ENCODE peak calls at places on chromosome 12, in eight cellular contexts. One of them, this sample, is unnamed.

GRCh38 chr12:15044461-15044860 is 71.6 kb downstream of the PDE6H start:
- DNase-seq in mesenchymal stem cell: peak; percentile 8
- DNase-seq in cardiac muscle cell: peak; percentile 65
- DNase-seq in spleen: no peak
- DNase-seq in dorsolateral prefrontal cortex: no peak
- DNase-seq in astrocyte of the cerebellum: peak; percentile 77
- DNase-seq in AG09309: no peak
- DNase-seq in SK-N-MC: peak; percentile 20
- DNase-seq in this sample: no peak

GRCh38 chr12:51378749-51379148 is 12.5 kb downstream of the GALNT6 start:
- DNase-seq in mesenchymal stem cell: no peak
- DNase-seq in AG09309: no peak
- DNase-seq in spleen: no peak
- DNase-seq in dorsolateral prefrontal cortex: no peak
- DNase-seq in SK-N-MC: no peak
- DNase-seq in cardiac muscle cell: no peak
- DNase-seq in astrocyte of the cerebellum: no peak
- DNase-seq in this sample: no peak

GRCh38 chr12:29752121-29752520 is 31.6 kb downstream of the TMTC1 start:
- DNase-seq in cardiac muscle cell: no peak
- DNase-seq in AG09309: no peak
- DNase-seq in dorsolateral prefrontal cortex: no peak
- DNase-seq in SK-N-MC: no peak
- DNase-seq in astrocyte of the cerebellum: no peak
- DNase-seq in spleen: no peak
- DNase-seq in mesenchymal stem cell: no peak
- DNase-seq in this sample: no peak

GRCh38 chr12:57203791-57204190 is 12.8 kb upstream of the NXPH4 start:
- DNase-seq in SK-N-MC: no peak
- DNase-seq in spleen: no peak
- DNase-seq in dorsolateral prefrontal cortex: no peak
- DNase-seq in mesenchymal stem cell: no peak
- DNase-seq in cardiac muscle cell: no peak
- DNase-seq in AG09309: no peak
- DNase-seq in astrocyte of the cerebellum: no peak
- DNase-seq in this sample: no peak

GRCh38 chr12:98373019-98373554 is 142.3 kb upstream of the TMPO start:
- DNase-seq in astrocyte of the cerebellum: peak; percentile 59
- DNase-seq in SK-N-MC: peak; percentile 81
- DNase-seq in cardiac muscle cell: peak; percentile 71
- DNase-seq in dorsolateral prefrontal cortex: no peak
- DNase-seq in spleen: no peak
- DNase-seq in AG09309: peak; percentile 11
- DNase-seq in mesenchymal stem cell: peak; percentile 62
- DNase-seq in this sample: no peak

GRCh38 chr12:62792526-62792925 is 142.4 kb downstream of the PPM1H start:
- DNase-seq in AG09309: no peak
- DNase-seq in cardiac muscle cell: no peak
- DNase-seq in SK-N-MC: no peak
- DNase-seq in spleen: no peak
- DNase-seq in astrocyte of the cerebellum: no peak
- DNase-seq in mesenchymal stem cell: no peak
- DNase-seq in dorsolateral prefrontal cortex: no peak
- DNase-seq in this sample: no peak

GRCh38 chr12:49537709-49538601 is 875 bp upstream of the KCNH3 start:
- DNase-seq in SK-N-MC: no peak
- DNase-seq in mesenchymal stem cell: no peak
- DNase-seq in dorsolateral prefrontal cortex: no peak
- DNase-seq in spleen: peak; percentile 78
- DNase-seq in cardiac muscle cell: no peak
- DNase-seq in astrocyte of the cerebellum: no peak
- DNase-seq in AG09309: no peak
- DNase-seq in this sample: no peak

GRCh38 chr12:8712572-8712971 is 14.8 kb downstream of the RIMKLB start:
- DNase-seq in dorsolateral prefrontal cortex: no peak
- DNase-seq in AG09309: no peak
- DNase-seq in cardiac muscle cell: no peak
- DNase-seq in mesenchymal stem cell: no peak
- DNase-seq in spleen: no peak
- DNase-seq in astrocyte of the cerebellum: no peak
- DNase-seq in SK-N-MC: no peak
- DNase-seq in this sample: no peak

GRCh38 chr12:26068503-26068902 is 56.3 kb downstream of the BHLHE41 start:
- DNase-seq in SK-N-MC: no peak
- DNase-seq in dorsolateral prefrontal cortex: no peak
- DNase-seq in mesenchymal stem cell: no peak
- DNase-seq in AG09309: no peak
- DNase-seq in cardiac muscle cell: no peak
- DNase-seq in astrocyte of the cerebellum: no peak
- DNase-seq in spleen: no peak
- DNase-seq in this sample: no peak

GRCh38 chr12:65334534-65334933 is 56.1 kb downstream of the MSRB3 start:
- DNase-seq in cardiac muscle cell: no peak
- DNase-seq in SK-N-MC: no peak
- DNase-seq in dorsolateral prefrontal cortex: no peak
- DNase-seq in mesenchymal stem cell: peak; percentile 35
- DNase-seq in astrocyte of the cerebellum: no peak
- DNase-seq in spleen: no peak
- DNase-seq in AG09309: no peak
- DNase-seq in this sample: no peak

DNA sequence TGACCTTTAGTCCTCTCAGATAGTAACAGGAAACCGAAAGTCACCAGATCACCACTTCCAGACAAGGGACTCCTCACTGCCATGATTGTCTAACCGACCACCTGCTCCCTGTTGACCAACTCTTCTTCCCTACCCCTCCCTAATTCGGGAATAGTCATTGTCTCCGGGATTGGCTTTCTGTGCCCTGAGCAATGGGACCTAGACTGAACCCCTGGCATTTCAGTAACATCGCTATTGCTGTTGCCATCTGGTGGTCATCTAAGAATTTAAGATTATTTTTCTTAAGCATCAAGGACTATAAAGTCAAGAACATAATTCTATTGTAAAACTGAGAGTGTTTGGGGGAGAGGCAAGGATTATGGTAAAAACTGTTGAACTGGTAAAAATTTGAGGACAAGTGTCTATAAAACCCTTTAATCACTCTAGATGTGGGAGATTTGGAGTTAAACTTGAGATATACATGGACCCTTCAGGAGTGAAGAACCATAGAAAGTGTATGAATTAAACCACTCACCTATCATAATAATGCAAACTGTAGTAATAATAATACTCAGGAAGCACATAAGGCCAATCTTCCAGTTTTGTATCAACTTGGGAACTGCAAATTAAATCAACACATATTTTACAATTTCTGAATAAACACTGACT is 6.3 kb downstream of the CLEC2A start:
- DNase-seq in dorsolateral prefrontal cortex: no peak
- DNase-seq in spleen: no peak
- DNase-seq in mesenchymal stem cell: peak; percentile 55
- DNase-seq in AG09309: no peak
- DNase-seq in SK-N-MC: no peak
- DNase-seq in cardiac muscle cell: peak; percentile 62
- DNase-seq in astrocyte of the cerebellum: peak; percentile 16
- DNase-seq in this sample: peak; percentile 6
- H3K4me3 ChIP-seq in dorsolateral prefrontal cortex: peak overlapping the region; percentile 35
- H3K4me3 ChIP-seq in spleen: no peak overlapping the region
- H3K4me3 ChIP-seq in mesenchymal stem cell: peak overlapping the region; percentile 63
- H3K4me3 ChIP-seq in AG09309: no peak overlapping the region
- H3K4me3 ChIP-seq in SK-N-MC: no peak overlapping the region
- H3K4me3 ChIP-seq in cardiac muscle cell: no peak overlapping the region
- H3K4me3 ChIP-seq in astrocyte of the cerebellum: no peak overlapping the region
- H3K4me3 ChIP-seq in this sample: no peak overlapping the region

GRCh38 chr12:131835616-131836171 is 7.5 kb downstream of the MMP17 start:
- DNase-seq in SK-N-MC: no peak
- DNase-seq in dorsolateral prefrontal cortex: no peak
- DNase-seq in cardiac muscle cell: no peak
- DNase-seq in AG09309: no peak
- DNase-seq in spleen: no peak
- DNase-seq in astrocyte of the cerebellum: no peak
- DNase-seq in mesenchymal stem cell: no peak
- DNase-seq in this sample: no peak
- H3K4me3 ChIP-seq in SK-N-MC: no peak overlapping the region
- H3K4me3 ChIP-seq in dorsolateral prefrontal cortex: no peak overlapping the region
- H3K4me3 ChIP-seq in cardiac muscle cell: no peak overlapping the region
- H3K4me3 ChIP-seq in AG09309: no peak overlapping the region
- H3K4me3 ChIP-seq in spleen: no peak overlapping the region
- H3K4me3 ChIP-seq in astrocyte of the cerebellum: no peak overlapping the region
- H3K4me3 ChIP-seq in mesenchymal stem cell: no peak overlapping the region
- H3K4me3 ChIP-seq in this sample: no peak overlapping the region

GRCh38 chr12:60255044-60255443 is 659.2 kb downstream of the SLC16A7 start:
- DNase-seq in AG09309: no peak
- DNase-seq in dorsolateral prefrontal cortex: no peak
- DNase-seq in spleen: no peak
- DNase-seq in cardiac muscle cell: no peak
- DNase-seq in mesenchymal stem cell: no peak
- DNase-seq in SK-N-MC: no peak
- DNase-seq in astrocyte of the cerebellum: no peak
- DNase-seq in this sample: no peak
- H3K4me3 ChIP-seq in AG09309: no peak overlapping the region
- H3K4me3 ChIP-seq in dorsolateral prefrontal cortex: no peak overlapping the region
- H3K4me3 ChIP-seq in spleen: no peak overlapping the region
- H3K4me3 ChIP-seq in cardiac muscle cell: no peak overlapping the region
- H3K4me3 ChIP-seq in mesenchymal stem cell: no peak overlapping the region
- H3K4me3 ChIP-seq in SK-N-MC: no peak overlapping the region
- H3K4me3 ChIP-seq in astrocyte of the cerebellum: no peak overlapping the region
- H3K4me3 ChIP-seq in this sample: no peak overlapping the region

GRCh38 chr12:27525373-27525772 is 1.4 kb downstream of the PPFIBP1 start:
- DNase-seq in astrocyte of the cerebellum: no peak
- DNase-seq in dorsolateral prefrontal cortex: no peak
- DNase-seq in AG09309: no peak
- DNase-seq in spleen: no peak
- DNase-seq in SK-N-MC: no peak
- DNase-seq in cardiac muscle cell: peak; percentile 83
- DNase-seq in mesenchymal stem cell: peak; percentile 72
- DNase-seq in this sample: no peak
- H3K4me3 ChIP-seq in astrocyte of the cerebellum: peak overlapping the region; percentile 75
- H3K4me3 ChIP-seq in dorsolateral prefrontal cortex: peak overlapping the region; percentile 77
- H3K4me3 ChIP-seq in AG09309: peak overlapping the region; percentile 67
- H3K4me3 ChIP-seq in spleen: peak overlapping the region; percentile 48
- H3K4me3 ChIP-seq in SK-N-MC: peak overlapping the region; percentile 91
- H3K4me3 ChIP-seq in cardiac muscle cell: peak overlapping the region; percentile 72
- H3K4me3 ChIP-seq in mesenchymal stem cell: peak overlapping the region; percentile 89
- H3K4me3 ChIP-seq in this sample: peak overlapping the region; percentile 84

This sample was measured in AG04450.